ENCODE peak calls at places on chromosomes 12 and 14, in four cellular contexts. A is K562, K is GM12878, M is HepG2. N is an unnamed sample.

GRCh38 chr14:77458249-77458950 is 507 bp downstream of the AHSA1 start:
- DNase-seq in M (peak; percentile 40), A (peak; percentile 39), K (no peak), N (peak; percentile 32)

GRCh38 chr12:88643685-88644084 is 63.4 kb upstream of the KITLG start:
- DNase-seq in M (no peak), K (no peak), A (no peak), N (no peak)

GRCh38 chr14:58297762-58298476 is 436 bp upstream of the ARID4A start:
- DNase-seq in K (peak; percentile 100), A (peak; percentile 72), M (peak; percentile 100), N (peak; percentile 98)

GRCh38 chr14:73771848-73772705 is 57.9 kb upstream of the PNMA1 start:
- DNase-seq in K (peak; percentile 85), A (peak; percentile 81), M (peak; percentile 94), N (peak; percentile 63)

GRCh38 chr14:76322594-76323220 is 53.2 kb upstream of the ESRRB start:
- DNase-seq in M (no peak), K (no peak), A (no peak), N (no peak)

GRCh38 chr12:90515199-90516175 is 439.5 kb downstream of the CCER1 start:
- DNase-seq in K (peak; percentile 44), M (no peak), A (no peak), N (no peak)

GRCh38 chr12:47360771-47361388 is 281.1 kb upstream of the AMIGO2 start:
- DNase-seq in A (peak; percentile 27), K (no peak), M (no peak), N (no peak)

GRCh38 chr12:132619301-132620112 is 931 bp downstream of the P2RX2 start:
- DNase-seq in K (no peak), M (no peak), A (no peak), N (no peak)

GRCh38 chr12:6998708-6999451 is 19.4 kb downstream of the LPCAT3 start:
- DNase-seq in K (no peak), M (peak; percentile 22), A (no peak), N (no peak)

GRCh38 chr12:40730281-40730680 is 38.0 kb downstream of the CNTN1 start:
- DNase-seq in A (no peak), M (no peak), K (no peak), N (no peak)

GRCh38 chr12:25054783-25055144 is 105.9 kb upstream of the BCAT1 start:
- DNase-seq in A (no peak), M (no peak), K (no peak), N (no peak)

GRCh38 chr12:112938751-112939150 is 477 bp downstream of the OAS3 start:
- DNase-seq in A (no peak), M (no peak), K (no peak), N (no peak)

GRCh38 chr12:81502912-81503695 is 256.0 kb downstream of the PPFIA2 start:
- DNase-seq in A (no peak), M (no peak), K (no peak), N (no peak)

GRCh38 chr14:65301862-65302539 is 110.5 kb upstream of the FUT8 start:
- DNase-seq in K (peak; percentile 95), A (peak; percentile 48), M (peak; percentile 92), N (no peak)

GRCh38 chr12:131087302-131087818 is 133.7 kb downstream of the ADGRD1 start:
- DNase-seq in M (no peak), K (no peak), A (no peak), N (peak; percentile 8)

GRCh38 chr12:9701380-9702154 is 31.3 kb downstream of the CLECL1 start:
- DNase-seq in K (no peak), M (no peak), A (no peak), N (no peak)

GRCh38 chr12:108302471-108303311 is 36.4 kb downstream of the CMKLR1 start:
- DNase-seq in A (no peak), M (peak; percentile 84), K (no peak), N (peak; percentile 57)

GRCh38 chr14:50318031-50318626 is 6.0 kb downstream of the DMAC2L start:
- DNase-seq in M (peak; percentile 27), K (no peak), A (no peak), N (no peak)

GRCh38 chr12:99334737-99335136 is 312.8 kb upstream of the GARIN6 start:
- DNase-seq in M (no peak), A (no peak), K (no peak), N (no peak)

GRCh38 chr14:106087855-106088254 is 561.5 kb downstream of the TMEM121 start:
- DNase-seq in A (no peak), K (no peak), M (no peak), N (no peak)

GRCh38 chr14:56172571-56172971 is 54.4 kb downstream of the PELI2 start:
- DNase-seq in K (no peak), A (no peak), M (no peak), N (no peak)

GRCh38 chr12:63103489-63104131 is 47.4 kb downstream of the AVPR1A start:
- DNase-seq in M (peak; percentile 15), K (no peak), A (peak; percentile 9), N (no peak)

GRCh38 chr12:46491548-46491947 is 119.0 kb upstream of the SLC38A2 start:
- DNase-seq in M (no peak), A (no peak), K (no peak), N (no peak)

GRCh38 chr14:47539065-47539464 is 136.3 kb downstream of the MDGA2 start:
- DNase-seq in M (peak; percentile 10), K (no peak), A (no peak), N (no peak)

GRCh38 chr14:95439881-95440280 is 76.6 kb downstream of the SYNE3 start:
- DNase-seq in M (no peak), K (no peak), A (no peak), N (no peak)

GRCh38 chr12:13222076-13222475 is 25.6 kb downstream of the EMP1 start:
- DNase-seq in M (no peak), K (no peak), A (no peak), N (no peak)

GRCh38 chr12:68358532-68359485 is 26.6 kb upstream of the MDM1 start:
- DNase-seq in M (peak; percentile 57), K (peak; percentile 74), A (peak; percentile 31), N (peak; percentile 43)

GRCh38 chr14:91693342-91693741 is 38.5 kb downstream of the CATSPERB start:
- DNase-seq in M (peak; percentile 6), K (no peak), A (no peak), N (no peak)

GRCh38 chr14:54450535-54450934 is 9.4 kb upstream of the CNIH1 start:
- DNase-seq in M (no peak), A (no peak), K (peak; percentile 42), N (no peak)

GRCh38 chr12:78863482-78864427 is 819 bp upstream of the SYT1 start:
- DNase-seq in M (no peak), K (no peak), A (no peak), N (peak; percentile 81)

GRCh38 chr12:2877959-2878732 is 1.1 kb downstream of the RHNO1 start:
- DNase-seq in M (no peak), A (no peak), K (no peak), N (no peak)

GRCh38 chr12:93219947-93220346 is 157.8 kb upstream of the NUDT4 start:
- DNase-seq in A (no peak), M (no peak), K (no peak), N (no peak)

GRCh38 chr12:93221841-93222240 is 155.9 kb upstream of the NUDT4 start:
- DNase-seq in M (peak; percentile 71), K (no peak), A (no peak), N (no peak)

GRCh38 chr12:93225094-93225493 is 152.6 kb upstream of the NUDT4 start:
- DNase-seq in M (no peak), A (no peak), K (no peak), N (no peak)

GRCh38 chr12:93226356-93226755 is 151.4 kb upstream of the NUDT4 start:
- DNase-seq in K (no peak), M (no peak), A (no peak), N (no peak)

DNA sequence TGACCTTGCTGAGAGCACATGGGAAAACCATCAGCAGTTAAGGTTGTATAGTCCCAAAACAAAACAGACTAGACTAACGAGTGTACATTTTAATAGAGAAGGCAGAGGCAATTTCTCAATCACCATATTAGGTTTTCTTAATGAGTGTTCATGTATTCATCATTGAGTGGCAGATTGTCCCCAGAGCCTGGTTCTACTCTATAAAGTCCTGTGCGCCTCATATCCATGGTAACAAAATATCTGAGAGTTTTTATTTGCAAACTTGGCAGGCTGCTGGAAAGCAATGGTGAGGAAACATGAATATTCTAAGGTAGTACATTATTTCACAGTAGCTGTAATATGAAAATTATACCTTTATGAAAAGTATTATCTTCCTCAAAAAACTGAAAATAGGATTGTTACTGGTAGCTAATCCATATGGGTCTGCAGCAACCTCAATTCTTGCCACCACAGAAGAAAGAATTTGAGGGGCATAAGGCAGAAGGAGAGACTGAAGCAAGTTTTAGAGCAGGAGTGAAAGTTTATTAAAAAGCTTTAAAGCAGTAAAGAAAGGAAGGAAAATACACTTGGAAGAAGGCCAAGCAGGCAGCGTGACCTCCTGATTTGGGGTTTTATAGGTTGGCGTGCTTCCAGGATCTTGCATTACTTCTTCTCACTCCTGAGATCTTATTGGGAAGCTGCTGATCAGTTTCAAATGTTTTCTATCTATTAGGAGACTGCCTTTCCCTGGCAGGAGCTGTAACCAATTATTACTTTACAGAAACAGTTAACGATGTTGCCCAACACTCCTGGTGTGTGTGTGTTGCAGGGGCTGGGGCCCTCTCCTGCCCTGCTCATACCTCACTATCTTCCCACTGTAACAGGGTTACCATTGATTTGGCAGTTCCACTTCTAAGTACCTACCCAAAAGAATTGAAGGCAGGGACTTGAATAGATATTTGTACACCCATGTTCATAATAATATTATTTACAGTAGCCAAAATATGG is 154.0 kb upstream of the NUDT4 start:
- DNase-seq in A (no peak), M (no peak), K (no peak), N (no peak)
- TF ChIP-seq ETV6 in A (no peak), M (no peak), K (no peak), N (no peak)

GRCh38 chr14:103561381-103562134 is 899 bp downstream of the BAG5 start:
- DNase-seq in A (no peak), M (peak; percentile 27), K (no peak), N (no peak)
- TF ChIP-seq MAX in A (no peak), M (no peak), K (no peak), N (no peak)

GRCh38 chr14:96940009-96940408 is 142.8 kb downstream of the VRK1 start:
- DNase-seq in M (peak; percentile 16), K (no peak), A (peak; percentile 57), N (peak; percentile 32)
- TF ChIP-seq ETV6 in M (no peak), K (no peak), A (no peak), N (no peak)

DNA sequence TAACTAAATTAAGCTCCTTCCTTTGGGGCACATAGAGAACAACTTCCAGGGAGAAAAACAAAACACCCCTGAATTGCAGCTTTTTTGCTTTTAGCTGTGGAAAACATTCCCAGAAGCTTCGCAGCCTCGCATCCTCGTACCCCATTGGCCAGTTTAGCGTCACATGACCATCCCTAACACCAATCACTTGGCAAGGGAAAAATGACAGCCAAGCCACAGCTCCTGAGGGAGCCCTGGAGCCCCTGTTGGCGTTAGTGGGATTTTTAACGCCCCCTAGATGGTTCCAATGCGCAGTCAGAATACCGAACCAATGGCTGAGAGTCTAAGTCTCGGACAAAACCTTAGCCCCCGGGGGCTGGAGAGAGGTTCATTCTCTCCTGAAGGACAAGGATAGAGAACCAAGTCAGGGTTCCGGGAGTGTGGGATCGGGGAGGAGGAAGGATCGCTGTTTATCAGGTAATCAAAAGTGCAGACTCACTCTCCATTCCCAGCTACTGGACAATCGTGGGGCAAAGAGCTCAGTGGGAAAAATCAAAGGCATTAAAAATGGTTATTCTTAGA is 135.6 kb upstream of the HIF1A start:
- DNase-seq in M (peak; percentile 95), K (no peak), A (peak; percentile 81), N (no peak)
- TF ChIP-seq MAX in M (no peak), K (no peak), A (no peak), N (no peak)

DNA sequence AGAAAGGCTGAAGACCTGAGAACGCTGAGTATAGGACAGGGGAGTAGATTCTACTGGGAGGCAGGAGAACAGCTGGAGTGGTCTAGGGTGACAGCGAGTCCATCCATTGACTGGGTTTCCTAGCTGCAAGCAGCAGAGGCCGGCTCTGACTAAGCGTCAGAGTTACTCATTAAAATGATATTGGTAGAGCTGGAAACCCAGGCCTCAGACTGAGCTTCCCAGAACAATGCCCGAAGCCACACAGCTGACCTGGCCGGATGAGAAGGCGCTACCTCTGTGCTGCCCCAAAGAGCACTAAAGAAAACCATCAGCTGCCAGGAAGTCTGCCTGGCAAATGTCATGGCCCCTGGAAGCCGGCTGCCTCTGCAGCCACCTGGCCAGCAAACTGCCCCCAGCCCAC is 78.5 kb upstream of the FZD10 start:
- DNase-seq in M (no peak), A (no peak), K (no peak), N (no peak)
- TF ChIP-seq ETV6 in M (no peak), A (no peak), K (no peak), N (no peak)